ENCODE peak calls at places on chromosome 12, in six cellular contexts. J is fibroblast of the aortic adventitia; N is left ventricle myocardium inferior; E is CD8-positive, alpha-beta T cell; A is gastrocnemius medialis; H is tibial artery. D is an unnamed sample.

GRCh38 chr12:130557876-130558770 is 158.0 kb downstream of the RIMBP2 start:
- DNase-seq in E (no peak), J (no peak), A (no peak), H (no peak), N (no peak), D (no peak)

GRCh38 chr12:9702239-9702638 is 30.7 kb downstream of the CLECL1 start:
- DNase-seq in A (no peak), N (no peak), J (no peak), E (peak; percentile 47), H (no peak), D (no peak)

GRCh38 chr12:91139981-91140659 is 28.8 kb upstream of the LUM start:
- DNase-seq in N (no peak), E (no peak), H (no peak), A (no peak), J (peak; percentile 97), D (peak; percentile 85)

GRCh38 chr12:57418255-57418654 is 12.6 kb downstream of the R3HDM2 start:
- DNase-seq in N (no peak), A (no peak), E (no peak), J (no peak), H (no peak), D (no peak)

GRCh38 chr12:56998981-56999380 is 7.4 kb downstream of the ZBTB39 start:
- DNase-seq in A (no peak), N (no peak), J (no peak), H (no peak), E (no peak), D (no peak)

GRCh38 chr12:20368653-20369163 is 371 bp downstream of the PDE3A start:
- DNase-seq in J (peak; percentile 59), E (no peak), A (no peak), N (peak; percentile 27), H (peak; percentile 74), D (peak; percentile 67)

GRCh38 chr12:26936559-26937442 is 980 bp downstream of the INTS13 start:
- DNase-seq in A (no peak), J (no peak), H (no peak), E (peak; percentile 18), N (no peak), D (no peak)

GRCh38 chr12:31118831-31119530 is 45.3 kb downstream of the DDX11 start:
- DNase-seq in H (no peak), J (no peak), A (no peak), E (peak; percentile 39), N (no peak), D (peak; percentile 44)

GRCh38 chr12:82057770-82058169 is 298.6 kb upstream of the PPFIA2 start:
- DNase-seq in E (no peak), J (no peak), N (no peak), H (no peak), A (no peak), D (no peak)

GRCh38 chr12:15522574-15523187 is 200.4 kb downstream of the PTPRO start:
- DNase-seq in J (peak; percentile 74), A (no peak), H (no peak), N (no peak), E (no peak), D (peak; percentile 71)

GRCh38 chr12:55738113-55739024 is 4.6 kb upstream of the GDF11 start:
- DNase-seq in J (peak; percentile 90), E (peak; percentile 85), A (no peak), N (peak; percentile 80), H (peak; percentile 87), D (peak; percentile 84)

GRCh38 chr12:103401421-103401820 is 94.3 kb downstream of the C12orf42 start:
- DNase-seq in H (no peak), A (no peak), E (no peak), N (no peak), J (no peak), D (no peak)

GRCh38 chr12:26845984-26846383 is 13.0 kb upstream of the ITPR2 start:
- DNase-seq in H (no peak), A (no peak), E (no peak), N (no peak), J (peak; percentile 98), D (no peak)

GRCh38 chr12:120980800-120981368 is 2.5 kb downstream of the HNF1A start:
- DNase-seq in E (no peak), N (no peak), A (no peak), J (no peak), H (no peak), D (no peak)

GRCh38 chr12:3102721-3103410 is 25.7 kb downstream of the TSPAN9 start:
- DNase-seq in J (no peak), H (no peak), N (no peak), A (no peak), E (no peak), D (no peak)

GRCh38 chr12:71950404-71950803 is 11.8 kb downstream of the TPH2 start:
- DNase-seq in J (no peak), E (no peak), H (no peak), A (no peak), N (no peak), D (no peak)

GRCh38 chr12:66087365-66087943 is 43.1 kb downstream of the LLPH start:
- DNase-seq in N (peak; percentile 49), E (peak; percentile 51), H (peak; percentile 75), A (peak; percentile 13), J (peak; percentile 87), D (peak; percentile 86)

DNA sequence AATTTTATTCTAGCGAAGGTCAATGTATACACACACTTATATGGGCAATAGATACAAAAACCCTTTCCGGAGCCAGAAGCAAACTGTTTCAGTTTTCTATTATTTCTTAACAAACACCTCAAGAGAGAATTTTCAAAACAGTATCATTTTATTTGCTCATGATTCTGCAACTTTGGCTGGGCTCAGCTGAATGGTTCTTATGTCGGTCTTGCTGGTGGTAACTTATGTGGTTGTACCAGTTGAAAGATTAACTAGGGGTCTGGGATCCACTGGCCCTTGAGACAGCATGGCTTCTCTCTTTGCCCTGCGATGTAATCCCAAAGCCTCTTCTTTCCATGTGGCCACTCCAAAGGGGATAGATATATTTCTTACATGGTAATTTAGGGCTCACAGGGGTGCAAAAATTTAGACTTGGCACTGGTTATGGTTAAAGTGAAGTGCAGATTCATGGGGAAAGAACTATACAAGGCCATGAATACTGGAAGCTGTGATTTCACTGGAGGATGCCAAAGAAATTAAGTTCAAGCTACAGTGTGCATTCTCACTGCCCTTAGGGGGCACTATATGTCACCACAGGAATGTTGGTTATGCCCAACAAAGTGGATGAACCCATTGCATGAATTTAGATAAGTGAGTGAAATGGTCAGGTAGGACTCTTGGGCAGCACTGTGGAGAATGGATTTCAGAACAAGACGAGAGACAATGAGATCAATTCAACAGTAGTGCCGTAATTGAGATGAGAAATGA is 94.3 kb upstream of the NAV3 start:
- DNase-seq in E (no peak), A (no peak), N (no peak), J (no peak), H (no peak), D (no peak)
- TF ChIP-seq CTCF in E (no peak), A (no peak), N (no peak), J (no peak), H (no peak), D (no peak)

DNA sequence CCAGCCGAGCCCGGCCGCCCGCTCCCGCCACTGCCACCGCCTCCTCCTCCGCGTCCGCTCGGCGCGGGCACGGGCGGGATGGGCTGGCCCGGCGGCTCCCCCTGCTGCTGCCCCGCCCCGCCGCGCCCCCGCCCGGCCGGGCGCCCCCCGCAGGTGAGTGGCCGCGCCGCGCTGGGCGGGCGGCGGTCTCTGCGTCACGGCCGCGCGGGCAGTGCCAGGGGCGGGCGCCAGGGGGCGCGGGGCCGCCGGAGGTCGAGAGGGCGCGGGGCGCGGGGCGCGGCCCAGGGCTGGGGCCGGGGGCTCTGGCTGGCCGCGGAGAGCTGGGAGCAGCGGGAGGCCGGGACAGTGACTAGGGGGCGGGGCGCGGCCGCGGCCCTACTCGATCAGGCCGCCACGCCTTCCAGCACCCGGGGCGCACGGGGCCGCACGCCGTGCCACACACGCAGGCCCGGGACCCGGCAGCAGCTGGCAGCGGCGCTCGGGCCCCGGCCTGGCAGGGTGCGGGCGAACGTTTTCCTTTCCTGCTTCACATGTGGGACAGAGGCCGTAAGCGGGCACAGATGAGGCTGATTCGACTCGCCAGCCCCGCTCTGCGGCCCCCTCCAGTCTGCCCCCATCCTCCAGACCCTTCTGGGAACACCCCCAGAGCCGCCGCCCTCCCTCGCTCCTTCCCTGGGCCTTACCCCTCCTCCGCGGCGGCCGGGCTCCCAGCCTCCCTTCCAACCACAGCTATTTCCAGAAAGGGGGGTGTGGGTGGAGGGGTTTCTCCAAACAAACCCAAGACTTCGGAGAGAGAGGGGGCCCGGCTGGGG is 2.4 kb upstream of the TNS2 start:
- DNase-seq in A (peak; percentile 72), H (peak; percentile 93), E (peak; percentile 64), N (peak; percentile 87), J (peak; percentile 79), D (peak; percentile 77)
- H3K4me3 ChIP-seq in A (peak overlapping the region; percentile 83), H (peak overlapping the region; percentile 79), E (peak overlapping the region; percentile 8), N (peak overlapping the region; percentile 92), J (peak overlapping the region; percentile 89), D (peak overlapping the region; percentile 88)

GRCh38 chr12:51421266-51421884 is 3.3 kb upstream of the SLC4A8 start:
- DNase-seq in E (peak; percentile 13), H (no peak), A (no peak), N (no peak), J (peak; percentile 79), D (peak; percentile 60)

GRCh38 chr12:51417826-51418225 is 6.8 kb upstream of the SLC4A8 start:
- DNase-seq in H (no peak), J (no peak), A (no peak), E (no peak), N (no peak), D (no peak)

GRCh38 chr12:51415931-51416330 is 8.7 kb upstream of the SLC4A8 start:
- DNase-seq in H (no peak), N (no peak), A (no peak), E (no peak), J (no peak), D (no peak)

GRCh38 chr12:51424094-51424661 is 453 bp upstream of the SLC4A8 start:
- DNase-seq in J (no peak), N (no peak), H (no peak), E (no peak), A (no peak), D (no peak)

DNA sequence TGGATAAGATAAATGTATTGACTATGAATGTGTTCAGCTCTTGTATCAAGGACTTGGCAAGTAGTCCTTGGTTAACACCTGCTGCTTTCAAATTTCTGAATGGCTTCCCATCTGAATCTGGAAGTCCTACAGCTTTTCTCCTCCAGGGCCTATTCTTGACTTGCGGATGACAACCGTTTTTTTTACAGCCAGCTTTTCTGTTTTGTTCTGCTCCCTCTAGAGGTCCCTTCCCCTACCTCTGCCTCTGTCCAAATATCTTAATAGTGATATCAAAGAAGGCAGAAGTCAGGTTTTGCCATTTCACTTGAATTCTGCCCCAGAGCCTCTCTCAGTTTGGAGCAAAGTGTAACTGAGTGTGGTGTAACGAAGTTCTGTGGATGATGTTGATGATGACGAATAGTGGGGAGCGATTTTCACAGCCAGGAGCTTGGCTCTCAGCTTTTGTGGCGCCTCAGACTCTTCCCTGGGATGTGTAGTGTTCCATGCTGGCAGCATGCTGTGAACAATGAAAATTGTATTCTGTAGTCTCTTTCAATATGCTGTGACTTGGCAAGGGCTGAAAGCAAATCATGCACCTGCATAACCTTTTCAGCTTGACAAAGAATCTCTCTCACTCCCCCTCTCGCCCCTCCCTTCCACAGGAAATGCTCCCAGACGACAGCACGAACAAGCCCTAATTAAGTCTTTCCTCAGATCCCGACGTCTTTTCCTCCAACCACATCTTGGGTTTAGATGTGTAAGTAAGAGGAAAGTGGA is 5.0 kb upstream of the SLC4A8 start:
- DNase-seq in H (no peak), J (no peak), E (no peak), N (no peak), A (no peak), D (peak; percentile 13)
- TF ChIP-seq CTCF in H (no peak), J (no peak), E (no peak), N (no peak), A (no peak), D (peak; percentile 7)

DNA sequence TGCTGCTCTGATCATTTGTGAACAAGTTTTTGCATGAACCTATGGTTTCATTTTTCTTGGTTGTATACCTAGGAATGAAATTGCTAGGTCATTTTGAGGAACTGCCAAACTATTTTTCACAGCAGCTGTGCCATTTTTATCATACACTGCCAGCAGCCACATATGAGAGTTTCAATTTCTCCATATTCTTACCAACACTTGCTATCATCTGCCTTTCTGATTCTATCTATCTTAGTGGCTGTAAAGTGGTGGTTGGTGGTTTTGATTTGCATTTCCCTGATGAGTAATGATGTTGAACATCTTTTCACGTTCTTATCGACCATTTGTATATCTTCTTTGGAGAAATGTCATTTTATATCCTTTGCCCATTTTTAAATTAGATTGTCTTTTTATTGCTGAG is 146.1 kb downstream of the C12orf75 start:
- DNase-seq in H (no peak), E (no peak), A (no peak), J (no peak), N (no peak), D (no peak)
- H3K4me3 ChIP-seq in H (no peak overlapping the region), E (no peak overlapping the region), A (no peak overlapping the region), J (no peak overlapping the region), N (no peak overlapping the region), D (no peak overlapping the region)

D was measured in foreskin fibroblast.